ENCODE peak calls at places on chromosomes 3 and 15, in five cellular contexts. One of them, this sample, is unnamed. For H3K9me3, the result is how much of the 10 kb centered on the place peaks cover.

GRCh38 chr15:63398456-63398855 is 16.8 kb upstream of the CA12 start:
- DNase-seq in CD8-positive, alpha-beta T cell: no peak
- DNase-seq in naive thymus-derived CD4-positive, alpha-beta T cell: no peak
- DNase-seq in CD8-positive, alpha-beta memory T cell: no peak
- DNase-seq in A549: no peak
- DNase-seq in this sample: no peak

GRCh38 chr15:74817370-74817737 is 4.7 kb downstream of the LMAN1L start:
- DNase-seq in CD8-positive, alpha-beta T cell: no peak
- DNase-seq in naive thymus-derived CD4-positive, alpha-beta T cell: no peak
- DNase-seq in CD8-positive, alpha-beta memory T cell: no peak
- DNase-seq in A549: no peak
- DNase-seq in this sample: peak

GRCh38 chr3:104960579-104960978 is 406.1 kb upstream of the ALCAM start:
- DNase-seq in CD8-positive, alpha-beta T cell: no peak
- DNase-seq in naive thymus-derived CD4-positive, alpha-beta T cell: no peak
- DNase-seq in CD8-positive, alpha-beta memory T cell: no peak
- DNase-seq in A549: no peak
- DNase-seq in this sample: no peak

GRCh38 chr3:11739712-11740111 is 96.0 kb upstream of the VGLL4 start:
- DNase-seq in CD8-positive, alpha-beta T cell: no peak
- DNase-seq in naive thymus-derived CD4-positive, alpha-beta T cell: no peak
- DNase-seq in CD8-positive, alpha-beta memory T cell: no peak
- DNase-seq in A549: no peak
- DNase-seq in this sample: no peak

GRCh38 chr3:9715764-9716437 is 12.3 kb downstream of the CPNE9 start:
- DNase-seq in CD8-positive, alpha-beta T cell: no peak
- DNase-seq in naive thymus-derived CD4-positive, alpha-beta T cell: no peak
- DNase-seq in CD8-positive, alpha-beta memory T cell: peak
- DNase-seq in A549: peak
- DNase-seq in this sample: peak

GRCh38 chr15:25250011-25250596 is 188.7 kb downstream of the UBE3A start:
- DNase-seq in CD8-positive, alpha-beta T cell: no peak
- DNase-seq in naive thymus-derived CD4-positive, alpha-beta T cell: no peak
- DNase-seq in CD8-positive, alpha-beta memory T cell: no peak
- DNase-seq in A549: no peak
- DNase-seq in this sample: peak

GRCh38 chr3:185280572-185281365 is 26.9 kb upstream of the EHHADH start:
- DNase-seq in CD8-positive, alpha-beta T cell: no peak
- DNase-seq in naive thymus-derived CD4-positive, alpha-beta T cell: no peak
- DNase-seq in CD8-positive, alpha-beta memory T cell: no peak
- DNase-seq in A549: peak
- DNase-seq in this sample: no peak

GRCh38 chr15:93020976-93021772 is 67.8 kb downstream of the RGMA start:
- DNase-seq in CD8-positive, alpha-beta T cell: no peak
- DNase-seq in naive thymus-derived CD4-positive, alpha-beta T cell: no peak
- DNase-seq in CD8-positive, alpha-beta memory T cell: no peak
- DNase-seq in A549: no peak
- DNase-seq in this sample: no peak

GRCh38 chr3:37991109-37991508 is 523 bp downstream of the VILL start:
- DNase-seq in CD8-positive, alpha-beta T cell: no peak
- DNase-seq in naive thymus-derived CD4-positive, alpha-beta T cell: no peak
- DNase-seq in CD8-positive, alpha-beta memory T cell: no peak
- DNase-seq in A549: no peak
- DNase-seq in this sample: no peak

GRCh38 chr3:180828723-180829408 is 83.6 kb upstream of the FXR1 start:
- DNase-seq in CD8-positive, alpha-beta T cell: peak
- DNase-seq in naive thymus-derived CD4-positive, alpha-beta T cell: no peak
- DNase-seq in CD8-positive, alpha-beta memory T cell: no peak
- DNase-seq in A549: no peak
- DNase-seq in this sample: no peak

GRCh38 chr15:58229297-58229768 is 91.2 kb downstream of the AQP9 start:
- DNase-seq in CD8-positive, alpha-beta T cell: no peak
- DNase-seq in naive thymus-derived CD4-positive, alpha-beta T cell: no peak
- DNase-seq in CD8-positive, alpha-beta memory T cell: no peak
- DNase-seq in A549: no peak
- DNase-seq in this sample: no peak

GRCh38 chr15:73633991-73634495 is 854 bp upstream of the NPTN start:
- DNase-seq in CD8-positive, alpha-beta T cell: no peak
- DNase-seq in naive thymus-derived CD4-positive, alpha-beta T cell: no peak
- DNase-seq in CD8-positive, alpha-beta memory T cell: no peak
- DNase-seq in A549: peak
- DNase-seq in this sample: no peak

GRCh38 chr3:36814071-36814717 is 49.8 kb upstream of the DCLK3 start:
- DNase-seq in CD8-positive, alpha-beta T cell: no peak
- DNase-seq in naive thymus-derived CD4-positive, alpha-beta T cell: no peak
- DNase-seq in CD8-positive, alpha-beta memory T cell: no peak
- DNase-seq in A549: no peak
- DNase-seq in this sample: no peak

GRCh38 chr15:27365441-27365840 is 394.5 kb downstream of the GABRG3 start:
- DNase-seq in CD8-positive, alpha-beta T cell: no peak
- DNase-seq in naive thymus-derived CD4-positive, alpha-beta T cell: no peak
- DNase-seq in CD8-positive, alpha-beta memory T cell: no peak
- DNase-seq in A549: no peak
- DNase-seq in this sample: no peak
- H3K9me3 ChIP-seq in CD8-positive, alpha-beta T cell: under half
- H3K9me3 ChIP-seq in naive thymus-derived CD4-positive, alpha-beta T cell: under half
- H3K9me3 ChIP-seq in CD8-positive, alpha-beta memory T cell: under half
- H3K9me3 ChIP-seq in A549: under half
- H3K9me3 ChIP-seq in this sample: half or more

GRCh38 chr3:288383-288782 is 91.8 kb downstream of the CHL1 start:
- DNase-seq in CD8-positive, alpha-beta T cell: no peak
- DNase-seq in naive thymus-derived CD4-positive, alpha-beta T cell: no peak
- DNase-seq in CD8-positive, alpha-beta memory T cell: no peak
- DNase-seq in A549: no peak
- DNase-seq in this sample: no peak

GRCh38 chr3:294581-294980 is 98.0 kb downstream of the CHL1 start:
- DNase-seq in CD8-positive, alpha-beta T cell: no peak
- DNase-seq in naive thymus-derived CD4-positive, alpha-beta T cell: no peak
- DNase-seq in CD8-positive, alpha-beta memory T cell: no peak
- DNase-seq in A549: no peak
- DNase-seq in this sample: no peak

GRCh38 chr3:291028-291427 is 94.5 kb downstream of the CHL1 start:
- DNase-seq in CD8-positive, alpha-beta T cell: no peak
- DNase-seq in naive thymus-derived CD4-positive, alpha-beta T cell: no peak
- DNase-seq in CD8-positive, alpha-beta memory T cell: no peak
- DNase-seq in A549: no peak
- DNase-seq in this sample: no peak

GRCh38 chr3:294096-294495 is 97.5 kb downstream of the CHL1 start:
- DNase-seq in CD8-positive, alpha-beta T cell: no peak
- DNase-seq in naive thymus-derived CD4-positive, alpha-beta T cell: no peak
- DNase-seq in CD8-positive, alpha-beta memory T cell: no peak
- DNase-seq in A549: peak
- DNase-seq in this sample: no peak

GRCh38 chr3:292038-292437 is 95.5 kb downstream of the CHL1 start:
- DNase-seq in CD8-positive, alpha-beta T cell: no peak
- DNase-seq in naive thymus-derived CD4-positive, alpha-beta T cell: no peak
- DNase-seq in CD8-positive, alpha-beta memory T cell: no peak
- DNase-seq in A549: no peak
- DNase-seq in this sample: no peak
- H3K9me3 ChIP-seq in CD8-positive, alpha-beta T cell: under half
- H3K9me3 ChIP-seq in naive thymus-derived CD4-positive, alpha-beta T cell: under half
- H3K9me3 ChIP-seq in CD8-positive, alpha-beta memory T cell: under half
- H3K9me3 ChIP-seq in A549: under half
- H3K9me3 ChIP-seq in this sample: under half

GRCh38 chr15:95616306-95616705 is 714.2 kb upstream of the NR2F2 start:
- DNase-seq in CD8-positive, alpha-beta T cell: no peak
- DNase-seq in naive thymus-derived CD4-positive, alpha-beta T cell: no peak
- DNase-seq in CD8-positive, alpha-beta memory T cell: no peak
- DNase-seq in A549: no peak
- DNase-seq in this sample: no peak

GRCh38 chr15:95624100-95624499 is 706.4 kb upstream of the NR2F2 start:
- DNase-seq in CD8-positive, alpha-beta T cell: no peak
- DNase-seq in naive thymus-derived CD4-positive, alpha-beta T cell: no peak
- DNase-seq in CD8-positive, alpha-beta memory T cell: no peak
- DNase-seq in A549: no peak
- DNase-seq in this sample: no peak

GRCh38 chr15:95624616-95625361 is 705.7 kb upstream of the NR2F2 start:
- DNase-seq in CD8-positive, alpha-beta T cell: no peak
- DNase-seq in naive thymus-derived CD4-positive, alpha-beta T cell: no peak
- DNase-seq in CD8-positive, alpha-beta memory T cell: no peak
- DNase-seq in A549: no peak
- DNase-seq in this sample: no peak

GRCh38 chr15:95622843-95623242 is 707.7 kb upstream of the NR2F2 start:
- DNase-seq in CD8-positive, alpha-beta T cell: no peak
- DNase-seq in naive thymus-derived CD4-positive, alpha-beta T cell: no peak
- DNase-seq in CD8-positive, alpha-beta memory T cell: no peak
- DNase-seq in A549: no peak
- DNase-seq in this sample: no peak

DNA sequence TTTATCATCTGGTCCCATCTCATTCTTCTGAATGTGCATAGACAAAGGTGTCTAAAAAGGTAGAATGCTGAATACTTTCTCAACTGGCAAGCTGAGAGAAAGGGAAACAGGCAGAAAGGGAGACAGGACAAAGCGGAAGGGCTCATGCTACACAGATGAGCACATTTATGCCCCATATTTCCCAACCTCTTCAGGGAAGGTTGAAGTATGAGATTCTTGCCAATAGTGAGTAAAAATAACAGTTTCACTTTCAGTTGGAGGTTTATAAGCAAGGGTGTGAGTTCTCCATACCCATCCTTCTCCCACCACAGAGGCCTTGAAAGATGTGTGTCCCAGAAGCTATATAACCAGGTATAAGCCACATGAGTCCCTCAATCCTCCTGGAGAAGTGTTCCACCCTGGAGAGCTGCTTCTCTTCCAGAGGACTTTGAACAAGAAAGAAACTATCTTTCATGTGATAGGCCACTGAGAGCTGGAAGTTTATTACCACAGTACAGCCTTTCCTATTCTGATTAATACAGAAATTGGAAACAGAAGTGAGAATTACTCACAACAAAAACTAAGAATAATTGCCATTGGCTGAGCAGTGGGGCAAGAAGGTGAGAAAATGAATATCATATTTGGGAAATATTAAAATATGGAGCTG is 709.4 kb upstream of the NR2F2 start:
- DNase-seq in CD8-positive, alpha-beta T cell: no peak
- DNase-seq in naive thymus-derived CD4-positive, alpha-beta T cell: no peak
- DNase-seq in CD8-positive, alpha-beta memory T cell: no peak
- DNase-seq in A549: no peak
- DNase-seq in this sample: no peak
- H3K9me3 ChIP-seq in CD8-positive, alpha-beta T cell: under half
- H3K9me3 ChIP-seq in naive thymus-derived CD4-positive, alpha-beta T cell: under half
- H3K9me3 ChIP-seq in CD8-positive, alpha-beta memory T cell: under half
- H3K9me3 ChIP-seq in A549: under half
- H3K9me3 ChIP-seq in this sample: under half

GRCh38 chr3:178989821-178990220 is 81.8 kb downstream of the ZMAT3 start:
- DNase-seq in CD8-positive, alpha-beta T cell: no peak
- DNase-seq in naive thymus-derived CD4-positive, alpha-beta T cell: no peak
- DNase-seq in CD8-positive, alpha-beta memory T cell: no peak
- DNase-seq in A549: no peak
- DNase-seq in this sample: no peak
- H3K9me3 ChIP-seq in CD8-positive, alpha-beta T cell: under half
- H3K9me3 ChIP-seq in naive thymus-derived CD4-positive, alpha-beta T cell: under half
- H3K9me3 ChIP-seq in CD8-positive, alpha-beta memory T cell: under half
- H3K9me3 ChIP-seq in A549: under half
- H3K9me3 ChIP-seq in this sample: under half

GRCh38 chr15:76267077-76267476 is 44.2 kb downstream of the ETFA start:
- DNase-seq in CD8-positive, alpha-beta T cell: no peak
- DNase-seq in naive thymus-derived CD4-positive, alpha-beta T cell: no peak
- DNase-seq in CD8-positive, alpha-beta memory T cell: no peak
- DNase-seq in A549: no peak
- DNase-seq in this sample: no peak
- H3K9me3 ChIP-seq in CD8-positive, alpha-beta T cell: under half
- H3K9me3 ChIP-seq in naive thymus-derived CD4-positive, alpha-beta T cell: under half
- H3K9me3 ChIP-seq in CD8-positive, alpha-beta memory T cell: under half
- H3K9me3 ChIP-seq in A549: under half
- H3K9me3 ChIP-seq in this sample: half or more